ENCODE peak calls at places on chromosomes 2 and 18, in six cellular contexts. W is nephron progenitor cell, H is HCT116, Z is WTC11, T is dorsolateral prefrontal cortex, K is foreskin fibroblast. Y is an unnamed sample.

GRCh38 chr18:49611316-49611715 is 49.5 kb downstream of the LIPG start:
- DNase-seq in W (no peak), H (no peak), Z (no peak), T (no peak), K (no peak), Y (no peak)

GRCh38 chr2:172931256-172931894 is 144.3 kb upstream of the MAP3K20 start:
- DNase-seq in W (no peak), H (no peak), Z (no peak), T (no peak), K (peak; percentile 40), Y (peak; percentile 69)

GRCh38 chr2:33340265-33340664 is 136.2 kb upstream of the RASGRP3 start:
- DNase-seq in W (no peak), H (no peak), Z (no peak), T (no peak), K (peak; percentile 41), Y (no peak)

GRCh38 chr2:237072067-237072931 is 13.4 kb upstream of the COPS8 start:
- DNase-seq in W (peak; percentile 91), H (peak; percentile 19), Z (peak; percentile 88), T (peak; percentile 86), K (peak; percentile 79), Y (peak; percentile 59)

GRCh38 chr2:67295851-67296250 is 101.3 kb upstream of the ETAA1 start:
- DNase-seq in W (no peak), H (no peak), Z (no peak), T (peak; percentile 12), K (no peak), Y (no peak)

GRCh38 chr2:160429248-160430000 is 64.2 kb downstream of the RBMS1 start:
- DNase-seq in W (no peak), H (peak; percentile 56), Z (no peak), T (no peak), K (peak; percentile 75), Y (peak; percentile 62)

GRCh38 chr2:220981926-220982325 is 590.2 kb downstream of the EPHA4 start:
- DNase-seq in W (no peak), H (no peak), Z (no peak), T (no peak), K (no peak), Y (no peak)

GRCh38 chr18:52791321-52791720 is 451.3 kb downstream of the DCC start:
- DNase-seq in W (no peak), H (no peak), Z (no peak), T (no peak), K (no peak), Y (no peak)

GRCh38 chr2:235641333-235641732 is 147.5 kb downstream of the AGAP1 start:
- DNase-seq in W (no peak), H (no peak), Z (no peak), T (no peak), K (peak; percentile 74), Y (no peak)

GRCh38 chr2:238936162-238937052 is 88.5 kb downstream of the TWIST2 start:
- DNase-seq in W (no peak), H (no peak), Z (no peak), T (peak; percentile 2), K (no peak), Y (no peak)

GRCh38 chr18:57281519-57281918 is 70.8 kb upstream of the ST8SIA3 start:
- DNase-seq in W (no peak), H (no peak), Z (no peak), T (no peak), K (no peak), Y (no peak)

GRCh38 chr2:15730545-15731212 is 139.0 kb downstream of the DDX1 start:
- DNase-seq in W (no peak), H (peak; percentile 81), Z (no peak), T (peak; percentile 95), K (peak; percentile 92), Y (peak; percentile 97)

GRCh38 chr2:161088658-161089350 is 71.4 kb upstream of the TANK start:
- DNase-seq in W (no peak), H (no peak), Z (no peak), T (no peak), K (no peak), Y (no peak)

GRCh38 chr2:198441246-198441645 is 636.9 kb downstream of the PLCL1 start:
- DNase-seq in W (no peak), H (no peak), Z (no peak), T (no peak), K (no peak), Y (peak; percentile 82)

GRCh38 chr2:10787176-10787968 is 25.2 kb downstream of the PDIA6 start:
- DNase-seq in W (peak; percentile 34), H (no peak), Z (peak; percentile 72), T (no peak), K (no peak), Y (peak; percentile 17)

GRCh38 chr2:100237046-100237615 is 85.2 kb downstream of the LONRF2 start:
- DNase-seq in W (no peak), H (no peak), Z (no peak), T (no peak), K (no peak), Y (no peak)

GRCh38 chr18:7733642-7734041 is 166.5 kb downstream of the PTPRM start:
- DNase-seq in W (no peak), H (no peak), Z (no peak), T (no peak), K (peak; percentile 22), Y (peak; percentile 42)

GRCh38 chr2:205563646-205564045 is 118.7 kb upstream of the NRP2 start:
- DNase-seq in W (no peak), H (peak; percentile 4), Z (peak; percentile 81), T (no peak), K (no peak), Y (peak; percentile 16)

GRCh38 chr2:152541712-152542111 is 175.5 kb downstream of the PRPF40A start:
- DNase-seq in W (no peak), H (no peak), Z (no peak), T (no peak), K (no peak), Y (no peak)

GRCh38 chr18:25349131-25349925 is 2.6 kb downstream of the ZNF521 start:
- DNase-seq in W (peak; percentile 62), H (no peak), Z (peak; percentile 33), T (no peak), K (peak; percentile 84), Y (no peak)

GRCh38 chr2:46268196-46268595 is 29.0 kb upstream of the EPAS1 start:
- DNase-seq in W (no peak), H (no peak), Z (no peak), T (no peak), K (no peak), Y (no peak)

GRCh38 chr2:153098073-153098472 is 379.7 kb downstream of the ARL6IP6 start:
- DNase-seq in W (no peak), H (no peak), Z (no peak), T (no peak), K (no peak), Y (no peak)

GRCh38 chr2:65456074-65456473 is 23.7 kb upstream of the SPRED2 start:
- DNase-seq in W (no peak), H (no peak), Z (no peak), T (no peak), K (peak; percentile 52), Y (peak; percentile 30)

GRCh38 chr2:65456886-65457285 is 24.5 kb upstream of the SPRED2 start:
- DNase-seq in W (no peak), H (no peak), Z (no peak), T (no peak), K (no peak), Y (no peak)

GRCh38 chr2:65450810-65451209 is 18.4 kb upstream of the SPRED2 start:
- DNase-seq in W (no peak), H (no peak), Z (no peak), T (no peak), K (no peak), Y (no peak)

GRCh38 chr2:65452150-65452895 is 19.9 kb upstream of the SPRED2 start:
- DNase-seq in W (no peak), H (no peak), Z (no peak), T (no peak), K (no peak), Y (peak; percentile 20)

GRCh38 chr2:65453916-65454315 is 21.5 kb upstream of the SPRED2 start:
- DNase-seq in W (no peak), H (no peak), Z (no peak), T (no peak), K (peak; percentile 39), Y (peak; percentile 52)
- TF ChIP-seq CTCF in W (no peak), H (no peak), Z (no peak), T (no peak), K (no peak), Y (no peak)

DNA sequence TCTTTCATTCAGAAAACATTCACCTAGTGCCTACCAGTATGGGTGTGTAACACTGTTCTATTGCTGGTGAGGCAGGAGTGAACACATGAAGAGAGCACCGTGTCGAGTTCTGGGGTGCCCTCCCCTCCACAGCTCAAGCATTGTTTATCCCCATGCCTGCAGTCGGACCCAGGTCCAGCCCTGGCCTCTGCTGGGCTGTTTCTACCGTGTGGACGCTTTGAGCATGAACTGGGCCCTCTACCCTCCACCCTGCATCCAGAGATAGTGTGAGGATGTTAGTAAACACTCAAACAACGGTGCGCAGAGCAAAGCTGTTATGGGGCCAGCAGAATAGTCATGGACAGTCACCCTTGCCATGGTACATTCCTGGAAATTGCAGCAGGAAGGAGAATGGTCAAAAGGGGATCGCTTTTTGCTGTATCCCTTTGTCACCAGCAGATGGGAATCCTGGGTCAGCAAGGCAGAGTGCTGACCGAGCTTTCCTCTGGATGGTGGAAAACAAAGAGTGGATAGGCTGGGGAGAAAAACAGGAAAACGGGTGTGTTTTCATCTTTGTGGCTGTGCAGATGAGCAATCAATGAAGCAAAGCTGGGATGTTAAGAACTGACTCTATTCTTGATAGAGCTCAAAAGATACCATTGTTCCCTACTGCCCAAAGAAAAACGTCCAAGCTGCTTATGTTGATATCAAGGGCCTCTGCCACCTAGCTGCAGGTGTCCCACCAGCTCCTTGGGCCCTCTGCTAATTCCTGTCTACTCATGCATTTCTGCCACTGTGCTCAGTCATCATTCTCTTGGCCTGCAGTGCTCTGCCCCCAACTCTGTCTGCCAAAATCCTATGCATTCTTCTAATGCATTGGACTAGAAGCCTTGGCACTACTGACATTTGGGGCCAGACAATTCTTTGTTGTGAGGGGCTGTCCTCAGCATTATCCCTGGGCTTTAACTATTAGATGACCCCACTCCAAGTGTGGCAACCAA is 38.7 kb downstream of the REEP1 start:
- DNase-seq in W (peak; percentile 13), H (no peak), Z (peak; percentile 20), T (peak; percentile 66), K (peak; percentile 19), Y (no peak)
- TF ChIP-seq CTCF in W (peak; percentile 33), H (peak; percentile 27), Z (no peak), T (peak; percentile 77), K (peak; percentile 11), Y (peak; percentile 10)

GRCh38 chr18:9011431-9011830 is 91.1 kb upstream of the NDUFV2 start:
- DNase-seq in W (no peak), H (no peak), Z (no peak), T (no peak), K (no peak), Y (no peak)
- TF ChIP-seq CTCF in W (no peak), H (no peak), Z (no peak), T (no peak), K (no peak), Y (no peak)

GRCh38 chr2:184646177-184646576 is 47.8 kb downstream of the ZNF804A start:
- DNase-seq in W (no peak), H (no peak), Z (no peak), T (no peak), K (peak; percentile 38), Y (peak; percentile 49)

GRCh38 chr2:184646593-184646992 is 48.3 kb downstream of the ZNF804A start:
- DNase-seq in W (no peak), H (no peak), Z (no peak), T (no peak), K (no peak), Y (no peak)

DNA sequence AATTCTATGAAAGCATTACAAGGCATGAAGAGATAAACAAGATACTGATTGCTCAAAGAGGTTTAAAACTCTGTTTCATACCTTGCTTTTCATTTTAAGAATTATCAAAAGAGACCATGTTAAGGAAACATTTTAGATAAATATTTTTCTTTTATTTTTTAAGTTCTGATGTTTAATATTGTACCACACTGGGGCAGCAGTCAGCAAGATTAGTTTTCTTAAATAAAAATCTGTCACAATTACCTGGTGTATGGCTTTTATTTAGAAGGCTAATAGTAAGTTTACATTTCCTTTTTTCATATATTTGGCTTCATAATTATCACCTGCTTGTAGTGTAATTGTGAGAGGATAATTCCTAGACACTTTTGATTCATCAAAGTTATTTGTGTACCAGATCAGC is 46.4 kb downstream of the ZNF804A start:
- DNase-seq in W (no peak), H (peak; percentile 6), Z (no peak), T (no peak), K (peak; percentile 4), Y (peak; percentile 16)
- TF ChIP-seq CTCF in W (no peak), H (no peak), Z (no peak), T (no peak), K (no peak), Y (no peak)

Y was measured in MCF 10A.